ENCODE peak calls at places on chromosomes 11 and 22, in seven cellular contexts. Y is activated CD4-positive, alpha-beta T cell treated with anti-CD3 and anti-CD28 coated beads for 24 hours; D is foreskin fibroblast; A is activated gamma-delta T cell treated with anti-CD3 and anti-CD28 coated beads, Interleukin-2, amount 50 U/mL, for 16 hours; S is SW480; H is activated T-cell treated with anti-CD3 and anti-CD28 coated beads for 1 hour; B is IMR-90. J is an unnamed sample.

GRCh38 chr11:131195801-131196517 is 174.5 kb upstream of the NTM start:
- DNase-seq in A (no peak), Y (no peak), S (no peak), B (peak; percentile 25), D (peak; percentile 37), H (no peak), J (no peak)

GRCh38 chr22:26656896-26657851 is at the start of gene MIAT:
- DNase-seq in B (peak; percentile 24), A (peak; percentile 43), D (peak; percentile 62), H (peak; percentile 59), S (no peak), Y (no peak), J (no peak)

GRCh38 chr11:32781721-32782120 is 12.7 kb downstream of the CCDC73 start:
- DNase-seq in A (no peak), D (no peak), Y (no peak), S (no peak), H (no peak), B (no peak), J (no peak)

GRCh38 chr11:104036603-104037394 is at the start of gene DDI1:
- DNase-seq in S (no peak), H (no peak), B (no peak), Y (no peak), A (no peak), D (no peak), J (no peak)

GRCh38 chr22:36563898-36564297 is 34.9 kb upstream of the EIF3D start:
- DNase-seq in Y (no peak), A (no peak), B (no peak), S (no peak), H (no peak), D (no peak), J (no peak)

GRCh38 chr11:63608353-63609345 is 5.6 kb downstream of the PLAAT3 start:
- DNase-seq in D (peak; percentile 52), H (no peak), A (no peak), Y (no peak), B (peak; percentile 66), S (no peak), J (no peak)

GRCh38 chr11:63847363-63847762 is 8.5 kb downstream of the MARK2 start:
- DNase-seq in S (no peak), Y (no peak), D (no peak), A (no peak), H (no peak), B (no peak), J (peak; percentile 48)

GRCh38 chr11:15124528-15124927 is 9.8 kb downstream of the INSC start:
- DNase-seq in B (no peak), Y (no peak), S (no peak), D (no peak), A (no peak), H (no peak), J (no peak)

GRCh38 chr22:21020802-21021429 is 6.0 kb downstream of the P2RX6 start:
- DNase-seq in H (no peak), B (no peak), S (no peak), D (no peak), A (no peak), Y (no peak), J (no peak)

GRCh38 chr11:75560644-75561043 is 1.4 kb upstream of the SERPINH1 start:
- DNase-seq in A (no peak), D (peak; percentile 54), H (no peak), B (peak; percentile 45), Y (no peak), S (no peak), J (no peak)

GRCh38 chr11:134004406-134005197 is 47.8 kb upstream of the IGSF9B start:
- DNase-seq in Y (no peak), D (no peak), H (no peak), B (no peak), S (no peak), A (no peak), J (no peak)

GRCh38 chr11:17790453-17790852 is 55.9 kb downstream of the KCNC1 start:
- DNase-seq in D (peak; percentile 82), B (peak; percentile 92), A (no peak), Y (no peak), H (no peak), S (peak; percentile 54), J (no peak)

GRCh38 chr11:95245038-95245437 is 14.0 kb upstream of the SESN3 start:
- DNase-seq in D (peak; percentile 67), B (peak; percentile 6), H (no peak), A (no peak), S (peak; percentile 54), Y (no peak), J (no peak)

GRCh38 chr11:121240650-121241299 is 51.8 kb upstream of the SC5D start:
- DNase-seq in B (no peak), D (no peak), S (no peak), H (no peak), A (no peak), Y (no peak), J (no peak)

GRCh38 chr22:23398701-23399366 is 181.3 kb downstream of the IGLL1 start:
- DNase-seq in A (no peak), D (no peak), S (no peak), Y (no peak), B (no peak), H (no peak), J (no peak)

GRCh38 chr11:43746670-43747069 is 66.1 kb downstream of the HSD17B12 start:
- DNase-seq in Y (no peak), D (no peak), A (no peak), B (no peak), H (no peak), S (no peak), J (no peak)

GRCh38 chr11:61832758-61833157 is 4.7 kb downstream of the FADS2 start:
- DNase-seq in H (no peak), D (no peak), S (no peak), Y (no peak), B (no peak), A (no peak), J (no peak)

GRCh38 chr11:45361551-45361950 is 75.4 kb upstream of the SYT13 start:
- DNase-seq in Y (no peak), H (no peak), S (no peak), D (no peak), B (no peak), A (no peak), J (no peak)

GRCh38 chr11:80083561-80083960 is 642.7 kb upstream of the TENM4 start:
- DNase-seq in S (peak; percentile 18), A (no peak), B (no peak), H (no peak), D (no peak), Y (no peak), J (no peak)

GRCh38 chr11:96293583-96293982 is 49.4 kb downstream of the MAML2 start:
- DNase-seq in S (no peak), H (no peak), D (no peak), A (no peak), Y (no peak), B (no peak), J (no peak)

GRCh38 chr11:47591764-47592163 is 2.4 kb downstream of the C1QTNF4 start:
- DNase-seq in A (no peak), D (no peak), Y (no peak), H (no peak), B (no peak), S (no peak), J (no peak)